ENCODE peak calls at places on chromosomes 6 and 20, in five cellular contexts. U, Q, T, R and D are unnamed samples.

GRCh38 chr6:24840187-24840586 is 41.5 kb upstream of the ARMH2 start:
- DNase-seq in Q (no peak), T (no peak), U (no peak), R (no peak), D (no peak)

GRCh38 chr6:80967618-80968017 is 784.9 kb downstream of the TENT5A start:
- DNase-seq in T (no peak), Q (no peak), U (no peak), R (no peak), D (no peak)

GRCh38 chr6:150328744-150329400 is 39.9 kb upstream of the IYD start:
- DNase-seq in U (no peak), R (no peak), Q (no peak), T (no peak), D (no peak)

GRCh38 chr6:14822689-14823088 is 423.2 kb upstream of the JARID2 start:
- DNase-seq in U (no peak), Q (peak; percentile 20), T (no peak), R (no peak), D (no peak)

GRCh38 chr6:157392927-157393666 is 12.1 kb downstream of the ZDHHC14 start:
- DNase-seq in R (no peak), T (no peak), Q (no peak), U (no peak), D (no peak)

GRCh38 chr6:77440206-77440976 is 22.9 kb downstream of the HTR1B start:
- DNase-seq in Q (no peak), T (no peak), R (no peak), U (no peak), D (no peak)

GRCh38 chr6:104579464-104579863 is 280.3 kb downstream of the HACE1 start:
- DNase-seq in R (no peak), Q (no peak), T (no peak), U (peak; percentile 33), D (no peak)

GRCh38 chr6:96816182-96816888 is 20.9 kb downstream of the GPR63 start:
- DNase-seq in U (peak; percentile 56), R (no peak), Q (peak; percentile 29), T (no peak), D (no peak)

GRCh38 chr6:37822851-37823682 is 3.5 kb downstream of the ZFAND3 start:
- DNase-seq in R (no peak), U (peak; percentile 39), Q (peak; percentile 35), T (no peak), D (no peak)

GRCh38 chr20:1964659-1965405 is 29.0 kb downstream of the PDYN start:
- DNase-seq in U (peak; percentile 8), Q (no peak), T (no peak), R (no peak), D (no peak)

GRCh38 chr6:158771399-158772158 is 47.6 kb downstream of the EZR start:
- DNase-seq in R (no peak), Q (no peak), U (no peak), T (peak; percentile 65), D (no peak)

GRCh38 chr6:42569102-42570028 is 5.5 kb downstream of the UBR2 start:
- DNase-seq in T (no peak), R (no peak), U (peak; percentile 96), Q (peak; percentile 87), D (no peak)

GRCh38 chr20:63124782-63125580 is 91.0 kb downstream of the YTHDF1 start:
- DNase-seq in U (no peak), R (no peak), T (no peak), Q (no peak), D (no peak)

GRCh38 chr20:62040933-62041332 is 24.7 kb downstream of the TAF4 start:
- DNase-seq in U (no peak), Q (no peak), R (no peak), T (peak; percentile 37), D (no peak)

GRCh38 chr6:14288910-14289309 is 171.3 kb downstream of the CD83 start:
- DNase-seq in U (no peak), R (no peak), Q (no peak), T (no peak), D (no peak)

GRCh38 chr6:23446394-23447001 is 679.5 kb upstream of the NRSN1 start:
- DNase-seq in R (no peak), Q (peak; percentile 72), T (no peak), U (peak; percentile 72), D (no peak)

GRCh38 chr6:141906569-141907080 is 226.1 kb upstream of the GJE1 start:
- DNase-seq in Q (no peak), U (no peak), R (no peak), T (no peak), D (no peak)

GRCh38 chr6:168038576-168039140 is 40.4 kb downstream of the FRMD1 start:
- DNase-seq in Q (no peak), R (no peak), U (no peak), T (no peak), D (no peak)

GRCh38 chr20:11207749-11208502 is 534.1 kb upstream of the JAG1 start:
- DNase-seq in U (peak; percentile 62), Q (peak; percentile 73), R (no peak), T (no peak), D (no peak)

GRCh38 chr6:19723533-19723932 is 113.6 kb upstream of the ID4 start:
- DNase-seq in R (no peak), T (no peak), Q (peak; percentile 63), U (peak; percentile 70), D (no peak)

GRCh38 chr6:45422541-45423110 is 44.9 kb upstream of the SUPT3H start:
- DNase-seq in U (peak; percentile 70), R (peak; percentile 56), T (peak; percentile 84), Q (no peak), D (no peak)

DNA sequence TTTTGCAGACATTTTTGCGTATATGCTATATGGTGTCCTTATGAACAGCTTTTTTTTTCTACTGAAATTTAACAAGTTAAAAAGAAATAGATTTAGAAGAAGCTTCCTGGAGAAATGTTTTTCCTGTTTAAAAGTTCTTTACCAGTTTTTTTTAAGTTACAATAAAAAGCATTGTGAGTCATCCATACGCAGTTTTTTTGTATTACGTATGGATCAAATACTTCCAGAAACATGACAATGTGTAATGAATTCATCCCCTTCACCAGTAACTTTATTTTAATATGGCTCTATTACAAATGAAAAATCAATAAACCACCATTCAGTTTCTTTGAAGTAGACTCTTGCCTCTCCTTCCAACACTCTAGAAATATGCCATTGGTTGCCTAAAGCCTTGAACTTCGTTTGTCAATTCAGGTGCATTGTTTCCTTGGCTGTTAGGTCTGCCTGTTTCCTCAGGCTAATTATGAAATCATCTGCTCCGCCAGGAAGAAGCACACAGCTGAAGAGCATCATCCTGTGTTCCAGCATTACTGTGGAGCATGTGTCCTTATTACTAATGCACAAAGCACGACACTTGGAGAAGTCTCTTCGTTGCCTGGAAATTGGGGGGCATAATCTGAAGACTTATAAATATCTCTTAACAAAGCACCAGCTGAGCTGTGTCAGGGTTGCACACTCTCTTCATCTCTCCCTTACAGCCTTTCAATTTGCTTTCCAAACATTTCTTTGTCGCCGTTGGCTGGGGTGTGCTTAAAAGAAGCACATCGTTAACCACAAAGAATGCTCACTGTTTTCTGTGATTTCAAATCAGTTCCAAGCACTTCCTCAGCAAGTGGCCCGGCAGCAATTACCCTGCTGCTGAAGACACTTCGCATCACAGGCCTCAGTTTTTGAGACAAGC is 9.6 kb downstream of the MOXD1 start:
- DNase-seq in Q (peak; percentile 77), R (no peak), T (peak; percentile 74), U (peak; percentile 83), D (no peak)
- H3K4me3 ChIP-seq in Q (no peak overlapping the region), R (no peak overlapping the region), T (no peak overlapping the region), U (no peak overlapping the region), D (no peak overlapping the region)

DNA sequence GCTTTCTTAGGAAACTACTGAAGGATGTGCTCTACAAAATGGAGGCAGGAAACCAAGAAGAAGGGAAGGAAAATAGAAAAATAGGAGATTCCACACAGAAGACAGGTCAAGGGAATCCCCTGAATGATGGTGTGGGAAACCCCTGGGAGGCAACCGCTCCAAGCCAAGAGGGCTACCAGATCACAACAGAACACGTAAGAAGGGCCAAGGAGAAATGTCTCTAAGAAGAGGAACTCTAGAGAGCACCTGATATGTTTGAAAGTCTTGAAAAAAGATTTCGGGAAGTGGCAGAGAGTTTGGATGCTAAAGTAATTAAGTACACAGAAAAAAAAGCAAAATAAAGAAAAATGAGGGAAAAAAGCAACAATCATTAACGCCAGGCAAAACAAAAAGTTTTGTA is 7.1 kb downstream of the KIF13A start:
- DNase-seq in U (no peak), T (no peak), Q (no peak), R (no peak), D (no peak)
- H3K4me3 ChIP-seq in U (no peak overlapping the region), T (no peak overlapping the region), Q (no peak overlapping the region), R (no peak overlapping the region), D (no peak overlapping the region)

GRCh38 chr6:135403584-135403983 is 94.0 kb downstream of the AHI1 start:
- DNase-seq in T (no peak), U (no peak), R (no peak), Q (no peak), D (no peak)
- H3K4me3 ChIP-seq in T (no peak overlapping the region), U (no peak overlapping the region), R (no peak overlapping the region), Q (no peak overlapping the region), D (no peak overlapping the region)

GRCh38 chr6:165704001-165704748 is 41.1 kb upstream of the PDE10A start:
- DNase-seq in T (no peak), U (peak; percentile 90), Q (peak; percentile 52), R (no peak), D (no peak)
- H3K4me3 ChIP-seq in T (no peak overlapping the region), U (peak overlapping the region; percentile 19), Q (no peak overlapping the region), R (no peak overlapping the region), D (no peak overlapping the region)